ENCODE peak calls at places on chromosomes 12 and 14, in five cellular contexts. A is CD8-positive, alpha-beta T cell; S is sigmoid colon; N is body of pancreas; C is lower leg skin. P is an unnamed sample.

GRCh38 chr12:89183985-89184435 is 168.3 kb downstream of the DUSP6 start:
- DNase-seq in S (peak; percentile 88), N (no peak), A (no peak), C (peak; percentile 90), P (no peak)

GRCh38 chr14:36818794-36819384 is 157.2 kb downstream of the PAX9 start:
- DNase-seq in S (no peak), C (no peak), N (no peak), A (no peak), P (no peak)

GRCh38 chr12:112988224-112988623 is 9.9 kb downstream of the OAS2 start:
- DNase-seq in N (no peak), S (no peak), C (no peak), A (no peak), P (no peak)

GRCh38 chr12:68611094-68611818 is 557 bp downstream of the RAP1B start:
- DNase-seq in N (peak; percentile 60), S (peak; percentile 89), A (peak; percentile 57), C (peak; percentile 94), P (peak; percentile 34)

GRCh38 chr12:107091989-107092641 is 1.2 kb downstream of the CRY1 start:
- DNase-seq in S (no peak), A (peak; percentile 22), C (no peak), N (peak; percentile 24), P (peak; percentile 34)

GRCh38 chr12:31647106-31647505 is 12.4 kb upstream of the ETFBKMT start:
- DNase-seq in C (peak; percentile 70), S (no peak), N (no peak), A (no peak), P (no peak)

GRCh38 chr14:68157971-68158371 is 338.4 kb downstream of the RAD51B start:
- DNase-seq in A (no peak), N (no peak), C (no peak), S (no peak), P (no peak)

GRCh38 chr12:121893901-121894540 is 5.4 kb downstream of the PSMD9 start:
- DNase-seq in N (peak; percentile 39), A (no peak), C (no peak), S (no peak), P (no peak)

GRCh38 chr12:78683031-78683430 is 181.5 kb upstream of the SYT1 start:
- DNase-seq in S (no peak), A (no peak), C (no peak), N (no peak), P (no peak)

GRCh38 chr12:27291862-27292261 is 40.8 kb upstream of the BMAL2 start:
- DNase-seq in C (no peak), A (no peak), N (no peak), S (no peak), P (no peak)

GRCh38 chr12:28925726-28926376 is 223.2 kb upstream of the FAR2 start:
- DNase-seq in N (no peak), S (peak; percentile 78), A (no peak), C (no peak), P (no peak)

GRCh38 chr14:55417955-55418354 is 6.3 kb upstream of the ATG14 start:
- DNase-seq in S (no peak), N (no peak), C (no peak), A (no peak), P (no peak)

GRCh38 chr14:55418411-55418810 is 6.8 kb upstream of the ATG14 start:
- DNase-seq in N (no peak), A (no peak), C (no peak), S (no peak), P (no peak)

GRCh38 chr14:55414551-55414950 is 2.9 kb upstream of the ATG14 start:
- DNase-seq in A (no peak), N (no peak), S (no peak), C (no peak), P (no peak)

GRCh38 chr14:55419663-55420062 is 8.0 kb upstream of the ATG14 start:
- DNase-seq in N (no peak), C (no peak), S (no peak), A (no peak), P (no peak)

DNA sequence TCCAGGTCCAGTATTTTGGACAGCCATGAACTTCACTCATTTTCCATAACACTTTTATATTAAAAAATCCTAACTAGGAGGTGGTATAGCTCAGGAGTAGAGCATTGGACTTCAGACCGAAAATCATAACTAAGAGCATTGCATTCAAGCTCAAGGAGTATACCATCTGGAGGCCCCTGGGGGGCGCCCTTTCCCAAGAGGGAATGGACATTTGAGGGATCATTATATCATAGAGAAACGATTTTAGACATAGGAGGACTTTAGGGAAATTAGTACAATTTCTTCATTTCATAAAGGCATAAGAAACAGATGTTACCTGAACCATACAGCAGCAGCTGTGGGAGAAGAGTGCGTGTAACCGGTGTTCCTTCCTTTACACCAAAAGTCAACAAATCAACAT is 5.2 kb upstream of the ATG14 start:
- DNase-seq in N (no peak), A (peak; percentile 36), S (no peak), C (no peak), P (no peak)
- TF ChIP-seq CTCF in N (no peak), A (peak; percentile 44), S (no peak), C (no peak), P (peak; percentile 59)

GRCh38 chr12:110048242-110049027 is at the start of gene C12orf76:
- DNase-seq in C (peak; percentile 97), N (peak; percentile 93), S (peak; percentile 96), A (peak; percentile 92), P (peak; percentile 68)
- TF ChIP-seq CTCF in C (no peak), N (no peak), S (no peak), A (no peak), P (no peak)

GRCh38 chr14:50957296-50957695 is 13.0 kb upstream of the PYGL start:
- DNase-seq in A (no peak), N (no peak), C (no peak), S (no peak), P (no peak)

GRCh38 chr14:50954811-50955372 is 10.6 kb upstream of the PYGL start:
- DNase-seq in A (no peak), S (no peak), N (no peak), C (no peak), P (no peak)

GRCh38 chr14:50951032-50951431 is 6.7 kb upstream of the PYGL start:
- DNase-seq in A (no peak), S (no peak), C (no peak), N (no peak), P (no peak)

GRCh38 chr14:50953497-50953896 is 9.2 kb upstream of the PYGL start:
- DNase-seq in N (no peak), C (no peak), A (no peak), S (no peak), P (no peak)

DNA sequence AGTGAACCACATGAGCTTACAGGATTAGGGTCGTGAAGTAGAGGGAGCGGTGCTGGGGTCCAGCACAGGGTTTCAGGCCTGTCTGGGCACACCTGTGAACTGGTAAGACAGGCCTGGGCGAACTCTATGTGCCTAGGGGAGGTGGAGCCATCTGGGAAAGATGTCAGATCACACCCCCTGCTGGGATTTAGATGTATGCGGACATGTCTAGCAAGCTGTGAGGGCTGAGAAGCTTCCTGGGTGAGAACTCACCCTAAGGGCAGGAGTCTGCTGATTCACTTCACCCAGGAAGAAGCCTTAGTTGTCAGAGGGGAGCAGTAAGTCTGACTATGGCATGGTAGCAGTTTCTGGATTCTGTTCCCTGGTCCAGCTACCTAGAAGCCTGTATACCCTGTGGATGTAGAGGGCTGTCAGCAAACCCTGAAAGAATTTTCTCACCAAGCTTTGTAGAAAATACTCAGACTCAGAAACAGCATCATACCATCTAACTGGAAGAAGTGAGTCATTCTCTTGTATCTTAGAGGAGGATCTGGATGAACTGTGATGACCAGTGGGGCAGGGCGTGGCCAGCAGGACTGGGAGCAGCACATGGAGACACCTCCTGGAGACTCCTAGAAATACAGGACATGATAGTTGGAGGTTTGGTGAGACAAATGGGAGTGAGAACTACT is 11.2 kb upstream of the PYGL start:
- DNase-seq in A (no peak), C (no peak), S (peak; percentile 85), N (no peak), P (no peak)
- TF ChIP-seq CTCF in A (no peak), C (no peak), S (peak; percentile 34), N (no peak), P (peak; percentile 51)

GRCh38 chr12:4530982-4531586 is 7.6 kb upstream of the RAD51AP1 start:
- DNase-seq in N (no peak), C (no peak), S (no peak), A (no peak), P (no peak)

GRCh38 chr12:4526923-4527546 is 11.7 kb upstream of the RAD51AP1 start:
- DNase-seq in A (no peak), N (no peak), C (no peak), S (no peak), P (no peak)
- TF ChIP-seq CTCF in A (peak; percentile 93), N (peak; percentile 55), C (no peak), S (peak; percentile 51), P (peak; percentile 94)

GRCh38 chr12:5204831-5205230 is 161.2 kb downstream of the KCNA5 start:
- DNase-seq in N (no peak), S (no peak), A (no peak), C (no peak), P (no peak)
- TF ChIP-seq CTCF in N (no peak), S (no peak), A (no peak), C (no peak), P (no peak)

GRCh38 chr12:16297521-16297920 is 20.0 kb upstream of the SLC15A5 start:
- DNase-seq in S (no peak), C (no peak), N (no peak), A (no peak), P (no peak)

GRCh38 chr12:16300222-16300621 is 22.7 kb upstream of the SLC15A5 start:
- DNase-seq in N (no peak), A (no peak), C (no peak), S (no peak), P (no peak)

GRCh38 chr12:16291032-16291431 is 13.5 kb upstream of the SLC15A5 start:
- DNase-seq in S (no peak), A (no peak), C (no peak), N (no peak), P (no peak)

GRCh38 chr12:16299403-16299802 is 21.9 kb upstream of the SLC15A5 start:
- DNase-seq in A (no peak), C (no peak), S (no peak), N (no peak), P (no peak)

DNA sequence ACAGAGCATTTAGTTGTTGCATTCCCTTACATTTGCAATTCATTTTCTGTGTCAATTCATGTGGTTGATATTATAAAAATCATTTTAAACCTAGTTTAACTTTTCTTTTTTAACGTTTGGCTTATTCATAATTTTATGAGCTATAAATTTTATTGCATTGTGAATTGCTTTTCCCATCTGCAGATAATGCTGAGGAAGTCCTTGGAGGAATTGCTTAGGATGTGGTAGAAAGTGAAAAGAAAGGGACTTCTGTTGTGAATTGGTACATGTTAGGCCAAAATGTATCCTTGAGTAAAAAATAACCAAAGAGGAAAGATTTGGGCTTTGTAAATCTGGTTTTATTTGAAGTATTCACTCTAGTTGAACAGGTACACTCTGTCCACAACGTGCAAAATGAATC is 17.1 kb upstream of the SLC15A5 start:
- DNase-seq in N (no peak), S (no peak), A (no peak), C (no peak), P (no peak)
- TF ChIP-seq CTCF in N (no peak), S (no peak), A (no peak), C (no peak), P (no peak)

GRCh38 chr12:50214018-50214417 is 46.8 kb upstream of the CERS5 start:
- DNase-seq in C (no peak), N (no peak), S (no peak), A (no peak), P (no peak)
- TF ChIP-seq CTCF in C (no peak), N (no peak), S (no peak), A (no peak), P (no peak)

GRCh38 chr14:87522575-87522974 is 470.4 kb downstream of the GALC start:
- DNase-seq in N (peak; percentile 29), A (no peak), S (no peak), C (no peak), P (no peak)
- TF ChIP-seq CTCF in N (no peak), A (no peak), S (no peak), C (no peak), P (no peak)

P was measured in neural crest cell.